ENCODE peak calls at places on chromosomes 13 and 19, in four cellular contexts. N is small intestine; K is stimulated activated CD4-positive, alpha-beta T cell treated with anti-CD3 and anti-CD28 coated beads, Interleukin-4, amount 100 ng/mL, for 1 hour; T is MCF 10A. Z is an unnamed sample.

GRCh38 chr19:7272856-7273578 is 21.2 kb downstream of the INSR start:
- DNase-seq in N (no peak), K (no peak), T (peak), Z (peak)

GRCh38 chr19:49344516-49345423 is 9.6 kb downstream of the CD37 start:
- DNase-seq in N (no peak), T (no peak), K (no peak), Z (no peak)

GRCh38 chr19:56554272-56554869 is 12.9 kb upstream of the ZNF470 start:
- DNase-seq in T (no peak), N (no peak), K (no peak), Z (no peak)

GRCh38 chr19:6720369-6721112 is at the start of gene C3:
- DNase-seq in N (no peak), T (peak), K (no peak), Z (no peak)

GRCh38 chr13:113971471-113972231 is 2.2 kb downstream of the C13orf46 start:
- DNase-seq in N (no peak), K (no peak), T (no peak), Z (no peak)

GRCh38 chr13:106917024-106917491 is 349.1 kb upstream of the ARGLU1 start:
- DNase-seq in T (no peak), K (no peak), N (no peak), Z (no peak)

GRCh38 chr13:112136095-112136494 is 69.1 kb downstream of the SOX1 start:
- DNase-seq in K (no peak), N (no peak), T (no peak), Z (no peak)

GRCh38 chr19:40584007-40584406 is 7.3 kb downstream of the SHKBP1 start:
- DNase-seq in N (no peak), T (no peak), K (no peak), Z (peak)

GRCh38 chr13:27708325-27708724 is 84.0 kb upstream of the GSX1 start:
- DNase-seq in N (no peak), T (peak), K (no peak), Z (no peak)

GRCh38 chr13:74003374-74003773 is 130.8 kb downstream of the KLF12 start:
- DNase-seq in N (no peak), K (no peak), T (no peak), Z (no peak)

GRCh38 chr19:34838248-34838647 is 65.2 kb upstream of the ZNF599 start:
- DNase-seq in N (peak), T (no peak), K (no peak), Z (peak)

GRCh38 chr13:85631801-85632200 is 167.4 kb downstream of the SLITRK6 start:
- DNase-seq in N (no peak), K (no peak), T (no peak), Z (no peak)

GRCh38 chr13:97978661-97979450 is 25.4 kb downstream of the IPO5 start:
- DNase-seq in K (no peak), T (peak), N (no peak), Z (peak)

GRCh38 chr13:35923347-35923746 is 207.8 kb downstream of the DCLK1 start:
- DNase-seq in T (peak), N (no peak), K (no peak), Z (no peak)

GRCh38 chr13:29993716-29994488 is 143.5 kb upstream of the UBL3 start:
- DNase-seq in K (no peak), T (peak), N (no peak), Z (no peak)

GRCh38 chr13:67650471-67650870 is 420.3 kb upstream of the PCDH9 start:
- DNase-seq in N (no peak), K (no peak), T (peak), Z (no peak)

GRCh38 chr19:38666662-38667448 is 19.4 kb downstream of the ACTN4 start:
- DNase-seq in T (peak), K (no peak), N (peak), Z (no peak)

GRCh38 chr13:112703449-112703848 is 13.6 kb downstream of the ATP11A start:
- DNase-seq in K (no peak), T (no peak), N (no peak), Z (no peak)

GRCh38 chr19:49442793-49443365 is 1.6 kb upstream of the SLC17A7 start:
- DNase-seq in T (peak), N (peak), K (peak), Z (peak)

GRCh38 chr19:7869910-7870511 is 4.2 kb downstream of the PRR36 start:
- DNase-seq in N (no peak), K (peak), T (peak), Z (peak)

GRCh38 chr19:40570313-40571004 is 6.2 kb upstream of the SHKBP1 start:
- DNase-seq in N (peak), T (peak), K (peak), Z (peak)

GRCh38 chr19:30167976-30168635 is 204.1 kb upstream of the ZNF536 start:
- DNase-seq in K (no peak), N (no peak), T (no peak), Z (no peak)

GRCh38 chr19:29277107-29277506 is 64.2 kb upstream of the UQCRFS1 start:
- DNase-seq in T (no peak), N (peak), K (peak), Z (no peak)

GRCh38 chr13:38803566-38803965 is 116.7 kb downstream of the FREM2 start:
- DNase-seq in N (no peak), K (no peak), T (no peak), Z (no peak)

GRCh38 chr13:36912369-36912768 is 7.7 kb downstream of the SMAD9 start:
- DNase-seq in T (no peak), K (no peak), N (no peak), Z (no peak)

GRCh38 chr19:33054623-33055022 is 10.1 kb downstream of the RHPN2 start:
- DNase-seq in T (peak), K (no peak), N (peak), Z (no peak)

GRCh38 chr19:2186071-2186846 is 22.5 kb downstream of the DOT1L start:
- DNase-seq in N (no peak), K (no peak), T (no peak), Z (no peak)

Z was measured in Kasumi-1.